ENCODE peak calls at places on chromosomes 5 and 9, in nine cellular contexts. B is lower leg skin, C is A549, M is adrenal gland, U is heart right ventricle, N is fibroblast of pulmonary artery, V is BJ, Z is AG09309, K is stomach. S is an unnamed sample.

GRCh38 chr5:66209794-66210193 is 65.7 kb downstream of the SREK1 start:
- DNase-seq in M (no peak), Z (no peak), C (no peak), N (no peak), K (no peak), B (no peak), U (no peak), V (no peak), S (no peak)

GRCh38 chr5:18920966-18921365 is 1067.0 kb downstream of the CDH18 start:
- DNase-seq in M (no peak), Z (no peak), K (no peak), U (no peak), N (no peak), V (no peak), C (no peak), B (no peak), S (no peak)

GRCh38 chr9:128702949-128703615 is 779 bp downstream of the PKN3 start:
- DNase-seq in B (no peak), K (no peak), U (peak; percentile 30), V (no peak), M (no peak), N (no peak), C (peak; percentile 60), Z (no peak), S (no peak)

GRCh38 chr5:180135128-180135955 is 63.8 kb upstream of the RNF130 start:
- DNase-seq in Z (peak; percentile 24), N (peak; percentile 77), B (no peak), U (no peak), K (peak; percentile 23), C (no peak), V (no peak), M (no peak), S (no peak)

GRCh38 chr5:72760259-72760658 is 56.2 kb upstream of the TNPO1 start:
- DNase-seq in N (peak; percentile 10), Z (no peak), V (no peak), C (no peak), M (no peak), U (no peak), K (no peak), B (no peak), S (peak; percentile 51)

GRCh38 chr9:12891588-12891987 is 116.8 kb downstream of the LURAP1L start:
- DNase-seq in K (no peak), Z (no peak), C (no peak), V (no peak), U (no peak), B (no peak), N (no peak), M (no peak), S (no peak)

GRCh38 chr9:135804588-135805421 is 102.5 kb downstream of the CAMSAP1 start:
- DNase-seq in M (no peak), N (no peak), K (no peak), B (no peak), C (no peak), Z (no peak), U (no peak), V (no peak), S (no peak)

GRCh38 chr5:151007430-151008123 is 12.8 kb upstream of the GPX3 start:
- DNase-seq in K (no peak), C (no peak), B (no peak), Z (no peak), V (no peak), U (no peak), M (no peak), N (no peak), S (no peak)

GRCh38 chr5:24385070-24385469 is 259.7 kb downstream of the CDH10 start:
- DNase-seq in Z (no peak), K (no peak), M (no peak), C (no peak), B (no peak), U (no peak), N (no peak), V (no peak), S (no peak)

GRCh38 chr9:90100014-90100413 is 495.2 kb downstream of the GADD45G start:
- DNase-seq in B (no peak), V (no peak), M (peak; percentile 53), N (no peak), U (no peak), Z (no peak), C (no peak), K (no peak), S (no peak)

GRCh38 chr5:115389799-115390382 is 93.4 kb upstream of the CCDC112 start:
- DNase-seq in K (peak; percentile 41), U (no peak), M (no peak), B (no peak), Z (no peak), C (no peak), V (no peak), N (no peak), S (no peak)
- TF ChIP-seq CTCF in K (no peak), U (no peak), M (no peak), B (no peak), Z (no peak), C (no peak), V (no peak), N (no peak), S (peak; percentile 15)

GRCh38 chr5:14686517-14686916 is 22.0 kb downstream of the OTULIN start:
- DNase-seq in B (no peak), U (no peak), C (no peak), M (no peak), N (no peak), Z (no peak), K (no peak), V (no peak), S (no peak)

GRCh38 chr5:14684757-14685156 is 20.2 kb downstream of the OTULIN start:
- DNase-seq in K (no peak), Z (no peak), U (peak; percentile 30), C (no peak), B (no peak), N (no peak), M (no peak), V (no peak), S (no peak)

GRCh38 chr5:14683906-14684455 is 19.5 kb downstream of the OTULIN start:
- DNase-seq in N (no peak), C (no peak), Z (no peak), U (no peak), V (no peak), K (no peak), M (no peak), B (no peak), S (no peak)

GRCh38 chr5:14685757-14686156 is 21.2 kb downstream of the OTULIN start:
- DNase-seq in C (peak; percentile 62), N (peak; percentile 74), Z (no peak), V (no peak), K (no peak), U (peak; percentile 41), B (no peak), M (no peak), S (peak; percentile 72)

GRCh38 chr5:14687023-14687665 is 22.6 kb downstream of the OTULIN start:
- DNase-seq in C (no peak), K (no peak), U (peak; percentile 48), B (no peak), V (peak; percentile 19), N (peak; percentile 23), M (no peak), Z (peak; percentile 20), S (peak; percentile 39)
- TF ChIP-seq CTCF in C (no peak), K (no peak), U (no peak), B (no peak), V (peak; percentile 46), N (no peak), M (no peak), Z (no peak), S (peak; percentile 40)

GRCh38 chr5:76365558-76365957 is 37.5 kb upstream of the IQGAP2 start:
- DNase-seq in N (no peak), B (no peak), M (no peak), V (no peak), U (no peak), C (no peak), K (no peak), Z (no peak), S (no peak)

GRCh38 chr5:76367623-76368366 is 35.3 kb upstream of the IQGAP2 start:
- DNase-seq in B (no peak), V (no peak), U (no peak), N (no peak), M (no peak), Z (no peak), C (no peak), K (no peak), S (peak; percentile 12)

GRCh38 chr5:76368941-76369340 is 34.1 kb upstream of the IQGAP2 start:
- DNase-seq in B (no peak), K (no peak), N (no peak), U (no peak), C (no peak), Z (no peak), V (no peak), M (no peak), S (no peak)

DNA sequence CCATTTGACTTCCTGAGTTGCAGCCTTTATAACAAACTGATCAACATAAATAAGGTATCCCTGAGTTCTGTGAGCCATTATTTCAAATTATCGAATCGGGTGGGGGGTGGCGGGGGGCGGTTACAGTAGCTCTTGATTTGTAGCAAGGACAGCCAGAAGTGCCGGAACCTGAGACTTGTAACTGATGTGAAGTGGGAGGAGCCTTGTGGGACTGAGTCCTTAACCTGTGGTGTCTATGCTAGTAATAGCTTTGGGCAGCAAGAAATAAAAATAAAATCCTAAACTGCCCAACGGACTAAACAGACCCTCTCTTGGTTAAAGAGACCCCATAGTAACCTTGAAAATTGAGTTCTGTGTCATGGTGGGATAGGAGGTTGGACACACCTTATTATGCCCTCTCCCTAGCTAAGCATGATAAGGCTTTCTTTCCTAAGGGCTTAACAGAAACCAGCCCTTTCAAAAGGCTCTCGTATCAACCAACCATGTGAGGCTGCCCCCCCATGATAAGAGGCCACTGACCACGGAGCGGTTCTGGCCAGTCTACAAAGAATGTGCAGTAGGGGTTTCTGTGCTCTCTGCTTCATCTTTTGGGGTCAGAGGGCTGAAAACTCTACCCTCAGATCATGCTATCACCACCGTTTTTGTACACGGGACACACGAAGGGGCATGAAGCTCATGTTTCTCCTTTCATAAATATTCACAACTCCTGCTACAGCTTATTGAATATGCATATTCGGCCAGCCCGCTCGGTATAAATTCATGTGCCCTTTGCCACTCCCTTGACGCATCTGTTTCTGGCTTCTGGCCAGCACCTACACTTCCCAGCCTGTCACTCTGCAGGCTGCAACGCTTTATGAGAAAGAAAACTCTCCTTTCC is 39.5 kb upstream of the IQGAP2 start:
- DNase-seq in N (no peak), V (no peak), M (no peak), K (peak; percentile 74), Z (no peak), U (no peak), B (peak; percentile 46), C (no peak), S (no peak)
- TF ChIP-seq CTCF in N (no peak), V (no peak), M (no peak), K (no peak), Z (no peak), U (no peak), B (no peak), C (no peak), S (no peak)

GRCh38 chr9:125626187-125626586 is 80.8 kb downstream of the MAPKAP1 start:
- DNase-seq in C (no peak), U (no peak), V (no peak), K (no peak), M (no peak), Z (no peak), N (no peak), B (no peak), S (peak; percentile 40)

GRCh38 chr9:125621170-125621569 is 85.8 kb downstream of the MAPKAP1 start:
- DNase-seq in C (no peak), K (no peak), B (no peak), Z (no peak), V (no peak), N (no peak), M (no peak), U (no peak), S (no peak)

GRCh38 chr9:125617087-125617486 is 89.9 kb downstream of the MAPKAP1 start:
- DNase-seq in B (no peak), V (no peak), U (no peak), C (no peak), K (no peak), M (no peak), Z (no peak), N (no peak), S (no peak)

GRCh38 chr9:125620216-125620615 is 86.8 kb downstream of the MAPKAP1 start:
- DNase-seq in U (no peak), N (no peak), Z (no peak), B (no peak), V (no peak), K (no peak), M (no peak), C (no peak), S (no peak)
- TF ChIP-seq CTCF in U (no peak), N (no peak), Z (no peak), B (no peak), V (no peak), K (no peak), M (no peak), C (no peak), S (no peak)

S was measured in HFFc6.